ENCODE peak calls at places on chromosome 22, in nine cellular contexts. U is K562, X is right lobe of liver, W is suprapubic skin, N is body of pancreas, Y is transverse colon, L is H1, D is GM12878, F is IMR-90. J is an unnamed sample.

GRCh38 chr22:31945971-31946680 is 1.8 kb downstream of the YWHAH start:
- DNase-seq in U (no peak), X (no peak), W (no peak), N (peak), Y (no peak), L (no peak), D (no peak), F (peak), J (no peak)

GRCh38 chr22:24876700-24877099 is 69.8 kb downstream of the LHFPL7 start:
- DNase-seq in U (no peak), X (no peak), W (no peak), N (no peak), Y (no peak), L (no peak), D (no peak), F (no peak), J (no peak)

GRCh38 chr22:44580176-44580575 is 82.1 kb upstream of the RTL6 start:
- DNase-seq in U (no peak), X (no peak), W (no peak), N (no peak), Y (no peak), L (no peak), D (no peak), F (no peak), J (no peak)

GRCh38 chr22:32024791-32025190 is 18.3 kb upstream of the SLC5A1 start:
- DNase-seq in U (no peak), X (no peak), W (no peak), N (no peak), Y (no peak), L (no peak), D (no peak), F (peak), J (no peak)

GRCh38 chr22:49566693-49567092 is 261.0 kb downstream of the BRD1 start:
- DNase-seq in U (no peak), X (no peak), W (no peak), N (no peak), Y (no peak), L (no peak), D (no peak), F (no peak), J (no peak)

GRCh38 chr22:32364210-32364609 is 6.5 kb downstream of the RFPL3 start:
- DNase-seq in U (no peak), X (no peak), W (no peak), N (no peak), Y (no peak), L (no peak), D (no peak), F (no peak), J (no peak)

GRCh38 chr22:19766506-19767426 is 6.2 kb downstream of the TBX1 start:
- DNase-seq in U (peak), X (peak), W (no peak), N (peak), Y (peak), L (no peak), D (no peak), F (no peak), J (no peak)

GRCh38 chr22:21779444-21779843 is 43.9 kb upstream of the YPEL1 start:
- DNase-seq in U (no peak), X (no peak), W (no peak), N (no peak), Y (no peak), L (no peak), D (no peak), F (no peak), J (no peak)

GRCh38 chr22:36374603-36375024 is 13.2 kb downstream of the MYH9 start:
- DNase-seq in U (no peak), X (no peak), W (no peak), N (no peak), Y (peak), L (no peak), D (no peak), F (peak), J (no peak)

GRCh38 chr22:19035474-19036228 is 86.6 kb downstream of the DGCR2 start:
- DNase-seq in U (peak), X (no peak), W (peak), N (no peak), Y (no peak), L (no peak), D (no peak), F (no peak), J (no peak)

GRCh38 chr22:47570300-47570685 is 807.8 kb downstream of the TBC1D22A start:
- DNase-seq in U (no peak), X (no peak), W (no peak), N (no peak), Y (no peak), L (no peak), D (no peak), F (no peak), J (no peak)

GRCh38 chr22:50622723-50623327 is 5.1 kb downstream of the ARSA start:
- DNase-seq in U (no peak), X (peak), W (peak), N (peak), Y (peak), L (no peak), D (no peak), F (no peak), J (no peak)

GRCh38 chr22:35400335-35400680 is 368 bp downstream of the MCM5 start:
- DNase-seq in U (peak), X (no peak), W (no peak), N (no peak), Y (no peak), L (no peak), D (no peak), F (no peak), J (no peak)

GRCh38 chr22:21443057-21443734 is 24.0 kb upstream of the TMEM191C start:
- DNase-seq in U (no peak), X (peak), W (peak), N (peak), Y (no peak), L (no peak), D (no peak), F (no peak), J (no peak)

GRCh38 chr22:25658641-25659040 is 83.3 kb upstream of the MYO18B start:
- DNase-seq in U (no peak), X (no peak), W (no peak), N (no peak), Y (no peak), L (no peak), D (no peak), F (no peak), J (no peak)

GRCh38 chr22:21681566-21682370 is 16.0 kb downstream of the PPIL2 start:
- DNase-seq in U (peak), X (no peak), W (no peak), N (peak), Y (no peak), L (no peak), D (no peak), F (no peak), J (no peak)

GRCh38 chr22:22030493-22031182 is 48.1 kb upstream of the TOP3B start:
- DNase-seq in U (peak), X (no peak), W (no peak), N (no peak), Y (peak), L (no peak), D (peak), F (peak), J (no peak)

GRCh38 chr22:47384977-47385376 is 622.5 kb downstream of the TBC1D22A start:
- DNase-seq in U (no peak), X (peak), W (peak), N (no peak), Y (no peak), L (no peak), D (no peak), F (no peak), J (no peak)

GRCh38 chr22:49767355-49768062 is 60.2 kb downstream of the BRD1 start:
- DNase-seq in U (peak), X (peak), W (no peak), N (no peak), Y (peak), L (peak), D (peak), F (peak), J (peak)

GRCh38 chr22:44429941-44430587 is 68.0 kb downstream of the RTL6 start:
- DNase-seq in U (no peak), X (no peak), W (no peak), N (no peak), Y (no peak), L (no peak), D (no peak), F (no peak), J (no peak)

GRCh38 chr22:19291580-19292261 is at the start of gene CLTCL1:
- DNase-seq in U (peak), X (peak), W (peak), N (peak), Y (peak), L (peak), D (peak), F (peak), J (peak)

GRCh38 chr22:44437493-44438015 is 60.5 kb downstream of the RTL6 start:
- DNase-seq in U (no peak), X (no peak), W (no peak), N (no peak), Y (no peak), L (no peak), D (no peak), F (peak), J (peak)

GRCh38 chr22:29369460-29369859 is 18.9 kb downstream of the AP1B1 start:
- DNase-seq in U (peak), X (peak), W (peak), N (peak), Y (peak), L (peak), D (no peak), F (peak), J (peak)

GRCh38 chr22:48829908-48830307 is 997.8 kb downstream of the BRD1 start:
- DNase-seq in U (no peak), X (no peak), W (no peak), N (no peak), Y (no peak), L (no peak), D (no peak), F (no peak), J (no peak)

GRCh38 chr22:11613898-11614755 is 3913.9 kb upstream of the OR11H1 start:
- DNase-seq in U (no peak), X (no peak), W (no peak), N (no peak), Y (no peak), L (no peak), D (no peak), F (no peak), J (no peak)

GRCh38 chr22:49788492-49788891 is 39.2 kb downstream of the BRD1 start:
- DNase-seq in U (no peak), X (peak), W (no peak), N (peak), Y (peak), L (no peak), D (no peak), F (no peak), J (no peak)

GRCh38 chr22:44130076-44130711 is 50.5 kb upstream of the PARVG start:
- DNase-seq in U (no peak), X (no peak), W (peak), N (no peak), Y (no peak), L (no peak), D (no peak), F (peak), J (no peak)

GRCh38 chr22:49564054-49564453 is 263.6 kb downstream of the BRD1 start:
- DNase-seq in U (no peak), X (no peak), W (no peak), N (no peak), Y (no peak), L (no peak), D (no peak), F (no peak), J (no peak)

GRCh38 chr22:24982301-24983056 is 30.0 kb downstream of the KIAA1671 start:
- DNase-seq in U (no peak), X (no peak), W (no peak), N (no peak), Y (no peak), L (no peak), D (no peak), F (no peak), J (no peak)

DNA sequence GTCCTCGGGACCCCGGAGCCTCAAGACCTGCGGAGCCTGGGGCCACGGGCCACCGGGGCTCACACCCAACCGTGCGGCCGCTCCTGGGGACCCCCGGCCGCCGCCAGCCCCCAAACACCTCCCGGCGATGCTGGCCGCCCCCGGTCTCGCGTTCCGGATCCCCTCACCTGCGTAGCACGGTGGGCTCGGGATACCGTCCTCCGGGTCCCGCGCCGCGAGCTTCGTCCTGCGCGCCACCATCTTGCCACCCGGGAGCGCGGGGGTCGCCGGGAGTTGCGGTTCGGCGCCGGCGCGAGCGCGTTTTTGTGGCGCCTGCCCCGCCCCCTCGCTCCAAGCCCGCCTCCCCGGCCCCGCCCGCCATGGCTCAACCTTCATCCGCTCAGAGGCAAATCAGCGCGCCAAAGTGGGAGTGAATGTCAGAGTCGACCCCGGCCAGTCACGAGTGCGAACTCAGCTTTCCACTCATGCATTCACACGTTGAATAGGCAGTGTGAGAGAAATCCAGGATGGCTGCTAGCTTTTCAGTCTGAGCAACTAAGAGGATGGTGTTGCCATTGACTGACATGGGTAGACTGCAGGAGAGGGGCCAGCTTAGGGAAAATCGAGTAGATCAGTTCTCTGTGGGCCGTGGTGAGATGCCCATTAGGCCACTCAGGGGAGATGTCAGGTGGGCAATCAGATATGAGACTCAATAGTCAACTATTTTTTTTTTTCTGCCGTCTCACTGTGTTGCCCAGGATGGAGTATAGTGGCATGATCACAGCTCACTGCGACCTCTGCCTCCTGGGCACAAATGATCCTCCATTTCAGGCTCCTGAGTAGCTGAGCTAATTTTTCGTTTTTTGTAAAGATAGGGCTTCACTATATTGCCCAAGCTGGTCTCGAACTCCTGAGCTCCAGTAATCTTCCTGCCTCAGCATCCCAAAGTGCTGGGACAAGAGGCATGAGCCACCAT is 28.3 kb downstream of the SERHL2 start:
- DNase-seq in U (peak), X (peak), W (peak), N (peak), Y (peak), L (peak), D (peak), F (peak), J (peak)
- TF ChIP-seq POLR2A in U (peak), X (peak), W (no peak), N (no peak), Y (peak), L (peak), D (peak), F (peak), J (peak)

GRCh38 chr22:41381329-41382097 is at the start of gene TEF:
- DNase-seq in U (peak), X (peak), W (peak), N (peak), Y (peak), L (peak), D (peak), F (peak), J (peak)
- TF ChIP-seq POLR2A in U (peak), X (peak), W (no peak), N (peak), Y (peak), L (peak), D (peak), F (peak), J (peak)

GRCh38 chr22:45777046-45777851 is 105.6 kb downstream of the ATXN10 start:
- DNase-seq in U (no peak), X (no peak), W (no peak), N (no peak), Y (no peak), L (no peak), D (no peak), F (peak), J (no peak)
- TF ChIP-seq POLR2A in U (no peak), X (no peak), W (no peak), N (no peak), Y (no peak), L (no peak), D (no peak), F (no peak), J (no peak)

GRCh38 chr22:42500164-42500835 is 19.3 kb downstream of the RRP7A start:
- DNase-seq in U (peak), X (peak), W (peak), N (peak), Y (peak), L (peak), D (peak), F (peak), J (peak)
- TF ChIP-seq POLR2A in U (peak), X (no peak), W (no peak), N (peak), Y (peak), L (peak), D (peak), F (no peak), J (no peak)

GRCh38 chr22:37905534-37906363 is at the start of gene MICALL1:
- DNase-seq in U (peak), X (peak), W (no peak), N (peak), Y (peak), L (no peak), D (no peak), F (peak), J (peak)
- TF ChIP-seq POLR2A in U (no peak), X (peak), W (no peak), N (peak), Y (no peak), L (peak), D (peak), F (peak), J (no peak)

GRCh38 chr22:46084943-46085830 is 65.1 kb upstream of the PPARA start:
- DNase-seq in U (peak), X (peak), W (peak), N (peak), Y (peak), L (no peak), D (no peak), F (no peak), J (no peak)
- TF ChIP-seq POLR2A in U (peak), X (peak), W (no peak), N (peak), Y (no peak), L (no peak), D (no peak), F (no peak), J (peak)

GRCh38 chr22:23786752-23787599 is at the start of gene SMARCB1:
- DNase-seq in U (peak), X (peak), W (peak), N (peak), Y (peak), L (no peak), D (no peak), F (peak), J (peak)
- TF ChIP-seq POLR2A in U (peak), X (peak), W (no peak), N (peak), Y (peak), L (peak), D (peak), F (peak), J (peak)

DNA sequence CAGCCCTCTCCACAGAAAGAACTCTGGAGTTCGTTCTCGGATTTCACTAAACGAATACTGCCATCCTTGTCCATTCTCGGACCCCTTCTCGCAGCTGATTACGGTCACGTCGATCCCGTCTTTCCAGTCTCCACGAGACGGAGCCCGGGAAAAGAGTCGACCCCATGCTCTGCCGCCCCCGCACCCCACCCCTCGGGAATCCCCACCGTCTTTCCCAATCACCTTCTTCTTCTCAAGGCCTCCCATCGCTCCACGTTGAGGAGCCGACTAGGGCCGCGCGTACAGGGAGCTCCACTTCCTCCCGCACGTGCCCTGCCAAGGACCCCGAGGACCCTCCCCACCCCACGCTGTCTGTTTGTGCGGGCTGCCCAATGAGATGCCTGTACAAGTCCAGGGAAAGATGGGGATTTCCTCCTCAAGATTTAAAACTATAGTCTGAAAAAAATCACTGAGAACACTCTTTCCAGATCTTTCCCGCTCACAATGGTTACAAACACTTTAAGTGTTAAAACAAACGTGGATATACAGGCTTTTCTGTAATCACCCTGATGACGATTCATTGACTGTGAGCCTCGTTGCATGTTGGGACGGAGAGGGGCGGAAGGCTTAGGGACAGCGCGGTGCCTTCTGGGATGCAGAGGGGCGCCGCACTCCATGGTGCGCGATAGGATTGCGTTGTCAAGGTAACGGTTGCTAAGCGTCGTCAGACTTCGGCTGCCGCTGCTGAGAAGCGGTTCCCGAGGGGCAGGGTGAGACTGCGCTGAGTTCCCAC is at the start of gene PES1:
- DNase-seq in U (peak), X (peak), W (peak), N (peak), Y (peak), L (peak), D (peak), F (peak), J (peak)
- TF ChIP-seq POLR2A in U (peak), X (peak), W (no peak), N (no peak), Y (peak), L (peak), D (peak), F (peak), J (peak)